ENCODE peak calls at places on chromosomes 6 and 20, in eight cellular contexts. U, V, K, L, Y, T, Q and W are unnamed samples. For H3K79me2, the result is how much of the 10 kb centered on the place peaks cover.

GRCh38 chr6:34206726-34207125 is 29.9 kb upstream of the HMGA1 start:
- DNase-seq in U (no peak), V (no peak), K (no peak), L (no peak), Y (no peak), T (no peak), Q (no peak), W (no peak)

GRCh38 chr20:49676581-49677291 is 36.9 kb downstream of the B4GALT5 start:
- DNase-seq in U (peak), V (peak), K (no peak), L (peak), Y (no peak), T (no peak), Q (no peak), W (peak)

GRCh38 chr6:43770417-43771209 is 602 bp downstream of the VEGFA start:
- DNase-seq in U (peak), V (peak), K (peak), L (peak), Y (peak), T (peak), Q (peak), W (peak)

GRCh38 chr6:42300701-42301100 is 83.0 kb upstream of the MRPS10 start:
- DNase-seq in U (no peak), V (no peak), K (peak), L (no peak), Y (no peak), T (no peak), Q (no peak), W (peak)

GRCh38 chr20:49394264-49394663 is 88.2 kb downstream of the KCNB1 start:
- DNase-seq in U (peak), V (no peak), K (no peak), L (no peak), Y (no peak), T (no peak), Q (no peak), W (no peak)

GRCh38 chr20:40493071-40493470 is 196.0 kb downstream of the MAFB start:
- DNase-seq in U (peak), V (peak), K (no peak), L (peak), Y (no peak), T (peak), Q (no peak), W (peak)

GRCh38 chr20:44888226-44889103 is 3.0 kb downstream of the YWHAB start:
- DNase-seq in U (peak), V (no peak), K (peak), L (no peak), Y (no peak), T (peak), Q (no peak), W (peak)

GRCh38 chr20:59515013-59515905 is 89.1 kb upstream of the PHACTR3 start:
- DNase-seq in U (peak), V (peak), K (peak), L (peak), Y (peak), T (peak), Q (peak), W (peak)

GRCh38 chr6:104682722-104683643 is 176.7 kb downstream of the HACE1 start:
- DNase-seq in U (peak), V (peak), K (no peak), L (peak), Y (peak), T (peak), Q (peak), W (no peak)

GRCh38 chr20:63574156-63574828 is at the start of gene HELZ2:
- DNase-seq in U (peak), V (peak), K (peak), L (peak), Y (peak), T (peak), Q (peak), W (no peak)

GRCh38 chr6:55963301-55963700 is 87.9 kb upstream of the BMP5 start:
- DNase-seq in U (peak), V (no peak), K (no peak), L (no peak), Y (peak), T (no peak), Q (no peak), W (no peak)

GRCh38 chr20:2386516-2387179 is 5.9 kb downstream of the TGM6 start:
- DNase-seq in U (peak), V (peak), K (peak), L (peak), Y (no peak), T (no peak), Q (no peak), W (no peak)

GRCh38 chr6:52077961-52078613 is 9.3 kb downstream of the PKHD1 start:
- DNase-seq in U (no peak), V (no peak), K (no peak), L (no peak), Y (no peak), T (no peak), Q (peak), W (no peak)

GRCh38 chr6:139323511-139324445 is 32.0 kb upstream of the TXLNB start:
- DNase-seq in U (peak), V (peak), K (peak), L (peak), Y (peak), T (peak), Q (peak), W (peak)

GRCh38 chr6:18153311-18153703 is 1.6 kb downstream of the TPMT start:
- DNase-seq in U (no peak), V (no peak), K (no peak), L (no peak), Y (no peak), T (no peak), Q (no peak), W (no peak)

GRCh38 chr20:37902504-37903313 is at the start of gene VSTM2L:
- DNase-seq in U (peak), V (peak), K (peak), L (peak), Y (peak), T (peak), Q (peak), W (no peak)

GRCh38 chr6:10510592-10511367 is 10.4 kb upstream of the GCNT2 start:
- DNase-seq in U (peak), V (peak), K (no peak), L (no peak), Y (peak), T (peak), Q (peak), W (peak)

GRCh38 chr6:18379376-18380117 is 7.6 kb upstream of the RNF144B start:
- DNase-seq in U (no peak), V (no peak), K (peak), L (no peak), Y (no peak), T (no peak), Q (no peak), W (no peak)

GRCh38 chr20:57323034-57323433 is 6.6 kb upstream of the SPO11 start:
- DNase-seq in U (peak), V (peak), K (no peak), L (peak), Y (peak), T (peak), Q (peak), W (peak)

GRCh38 chr6:138555294-138555988 is 56.1 kb upstream of the NHSL1 start:
- DNase-seq in U (no peak), V (peak), K (no peak), L (no peak), Y (peak), T (no peak), Q (peak), W (peak)

DNA sequence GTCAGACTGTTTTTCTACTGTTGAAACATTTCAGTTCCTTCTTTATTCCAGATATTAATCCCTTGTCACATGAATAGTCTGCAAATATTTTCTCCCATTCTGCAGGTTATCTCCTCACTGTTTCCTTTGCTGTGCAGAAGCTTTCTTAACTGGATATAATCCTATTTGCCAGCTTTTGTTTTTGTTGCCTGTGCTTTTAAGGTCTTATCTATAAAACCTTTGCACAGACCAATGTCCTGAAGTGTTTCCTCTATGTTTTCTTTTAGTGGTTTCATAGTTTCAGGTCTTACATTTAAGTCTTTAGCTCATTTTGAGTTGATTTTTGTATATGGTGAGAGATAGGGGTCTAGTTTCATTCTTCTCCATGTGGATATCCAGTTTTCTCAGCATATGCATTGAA is 19.2 kb downstream of the NCOA6 start:
- DNase-seq in U (no peak), V (no peak), K (no peak), L (no peak), Y (no peak), T (no peak), Q (no peak), W (no peak)
- H3K79me2 ChIP-seq in U (half or more), V (under half), K (half or more), L (half or more), Y (under half), T (half or more), Q (half or more), W (half or more)

GRCh38 chr20:36477475-36477874 is 63.8 kb upstream of the MYL9 start:
- DNase-seq in U (no peak), V (no peak), K (no peak), L (no peak), Y (no peak), T (no peak), Q (no peak), W (no peak)
- H3K79me2 ChIP-seq in U (half or more), V (half or more), K (half or more), L (half or more), Y (half or more), T (half or more), Q (half or more), W (under half)

GRCh38 chr20:51169813-51170212 is 146.9 kb upstream of the KCNG1 start:
- DNase-seq in U (peak), V (no peak), K (no peak), L (no peak), Y (peak), T (no peak), Q (no peak), W (no peak)
- H3K79me2 ChIP-seq in U (under half), V (under half), K (under half), L (under half), Y (under half), T (under half), Q (under half), W (under half)

DNA sequence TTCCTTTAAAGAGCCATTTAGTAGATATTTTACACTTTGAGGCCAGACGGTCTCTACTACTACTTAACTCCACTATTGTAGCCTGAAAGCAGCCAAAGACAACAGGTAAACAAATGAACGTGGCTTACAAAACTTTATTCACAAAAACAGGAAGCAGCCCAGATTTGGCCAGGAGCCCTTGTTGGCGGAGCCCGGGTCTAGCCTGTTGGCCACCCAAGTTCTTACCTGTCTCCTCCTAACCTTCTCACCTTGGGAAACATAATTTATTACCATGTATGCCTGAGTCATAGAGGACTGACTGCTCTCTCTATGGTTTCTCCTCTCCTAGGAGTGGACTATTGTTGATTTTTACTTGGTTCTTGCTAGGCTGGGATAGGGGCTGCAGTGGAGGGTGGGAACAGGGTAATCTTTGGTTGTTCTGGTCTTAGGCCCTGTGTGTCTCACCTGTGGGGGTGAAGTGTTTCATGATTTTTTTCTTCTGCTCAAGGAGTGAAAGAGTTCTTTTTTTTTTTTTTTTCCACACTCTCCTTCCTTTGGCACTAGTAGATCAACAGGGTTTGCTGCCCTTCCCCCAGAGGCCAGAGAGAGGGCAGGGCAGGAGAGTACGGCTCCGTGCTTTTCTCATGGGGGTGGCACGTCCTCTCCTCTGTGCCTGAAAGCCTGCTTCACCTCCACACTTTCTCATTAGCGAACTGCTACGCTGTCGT is 90.0 kb downstream of the RPP40 start:
- DNase-seq in U (no peak), V (no peak), K (no peak), L (no peak), Y (no peak), T (no peak), Q (no peak), W (peak)
- H3K79me2 ChIP-seq in U (half or more), V (under half), K (under half), L (under half), Y (half or more), T (half or more), Q (half or more), W (under half)

GRCh38 chr6:80540700-80541099 is 434.2 kb downstream of the BCKDHB start:
- DNase-seq in U (peak), V (peak), K (no peak), L (no peak), Y (no peak), T (no peak), Q (no peak), W (no peak)
- H3K79me2 ChIP-seq in U (under half), V (under half), K (under half), L (under half), Y (under half), T (under half), Q (under half), W (under half)

DNA sequence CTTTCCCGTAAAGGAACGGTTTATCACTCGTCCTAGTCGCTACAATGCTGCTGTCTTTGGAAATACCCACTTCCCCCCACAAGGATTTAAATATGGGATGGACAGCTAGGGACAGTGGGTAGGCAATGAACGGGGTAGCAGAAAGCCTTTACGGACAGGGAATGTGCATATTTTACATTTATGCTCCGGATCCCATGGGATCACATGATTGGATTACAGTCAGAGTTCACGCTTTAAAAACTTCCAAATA is 1.2 kb downstream of the HIVEP1 start:
- DNase-seq in U (no peak), V (no peak), K (peak), L (no peak), Y (no peak), T (no peak), Q (no peak), W (no peak)
- H3K79me2 ChIP-seq in U (under half), V (under half), K (under half), L (half or more), Y (under half), T (half or more), Q (half or more), W (under half)

GRCh38 chr6:151327079-151327478 is 64.3 kb downstream of the ZBTB2 start:
- DNase-seq in U (no peak), V (no peak), K (no peak), L (no peak), Y (no peak), T (no peak), Q (no peak), W (no peak)
- H3K79me2 ChIP-seq in U (under half), V (under half), K (under half), L (half or more), Y (half or more), T (under half), Q (under half), W (under half)